ENCODE peak calls at places on chromosomes 13 and 19, in eight cellular contexts. One of them, this sample, is unnamed.

GRCh38 chr19:18503337-18503970 is 18.4 kb downstream of the ELL start:
- DNase-seq in breast epithelium: no peak
- DNase-seq in fibroblast of mammary gland: no peak
- DNase-seq in left lung: no peak
- DNase-seq in astrocyte of the spinal cord: no peak
- DNase-seq in cardiac muscle cell: no peak
- DNase-seq in neural crest cell: no peak
- DNase-seq in astrocyte: no peak
- DNase-seq in this sample: no peak

GRCh38 chr19:45428385-45429231 is 4.9 kb upstream of the ERCC1 start:
- DNase-seq in breast epithelium: no peak
- DNase-seq in fibroblast of mammary gland: peak; percentile 41
- DNase-seq in left lung: peak; percentile 78
- DNase-seq in astrocyte of the spinal cord: peak; percentile 64
- DNase-seq in cardiac muscle cell: peak; percentile 95
- DNase-seq in neural crest cell: peak; percentile 40
- DNase-seq in astrocyte: no peak
- DNase-seq in this sample: peak; percentile 52

GRCh38 chr19:21569497-21569870 is 64.1 kb downstream of the ZNF429 start:
- DNase-seq in breast epithelium: peak; percentile 63
- DNase-seq in fibroblast of mammary gland: peak; percentile 6
- DNase-seq in left lung: peak; percentile 89
- DNase-seq in astrocyte of the spinal cord: no peak
- DNase-seq in cardiac muscle cell: no peak
- DNase-seq in neural crest cell: no peak
- DNase-seq in astrocyte: peak; percentile 46
- DNase-seq in this sample: no peak

GRCh38 chr19:1648156-1648925 is 4.1 kb downstream of the TCF3 start:
- DNase-seq in breast epithelium: no peak
- DNase-seq in fibroblast of mammary gland: no peak
- DNase-seq in left lung: peak; percentile 65
- DNase-seq in astrocyte of the spinal cord: no peak
- DNase-seq in cardiac muscle cell: no peak
- DNase-seq in neural crest cell: no peak
- DNase-seq in astrocyte: no peak
- DNase-seq in this sample: no peak

GRCh38 chr13:37640499-37640898 is 41.9 kb upstream of the POSTN start:
- DNase-seq in breast epithelium: no peak
- DNase-seq in fibroblast of mammary gland: peak; percentile 81
- DNase-seq in left lung: no peak
- DNase-seq in astrocyte of the spinal cord: peak; percentile 80
- DNase-seq in cardiac muscle cell: peak; percentile 46
- DNase-seq in neural crest cell: no peak
- DNase-seq in astrocyte: peak; percentile 59
- DNase-seq in this sample: no peak

GRCh38 chr19:48364564-48365363 is 597 bp downstream of the SYNGR4 start:
- DNase-seq in breast epithelium: peak; percentile 19
- DNase-seq in fibroblast of mammary gland: no peak
- DNase-seq in left lung: no peak
- DNase-seq in astrocyte of the spinal cord: no peak
- DNase-seq in cardiac muscle cell: no peak
- DNase-seq in neural crest cell: no peak
- DNase-seq in astrocyte: no peak
- DNase-seq in this sample: no peak

GRCh38 chr13:22235950-22236290 is 565.0 kb downstream of the FGF9 start:
- DNase-seq in breast epithelium: no peak
- DNase-seq in fibroblast of mammary gland: no peak
- DNase-seq in left lung: no peak
- DNase-seq in astrocyte of the spinal cord: peak; percentile 5
- DNase-seq in cardiac muscle cell: no peak
- DNase-seq in neural crest cell: no peak
- DNase-seq in astrocyte: no peak
- DNase-seq in this sample: no peak

GRCh38 chr13:99981115-99982020 is at the start of gene ZIC2:
- DNase-seq in breast epithelium: no peak
- DNase-seq in fibroblast of mammary gland: peak; percentile 24
- DNase-seq in left lung: peak; percentile 70
- DNase-seq in astrocyte of the spinal cord: peak; percentile 90
- DNase-seq in cardiac muscle cell: peak; percentile 69
- DNase-seq in neural crest cell: no peak
- DNase-seq in astrocyte: peak; percentile 30
- DNase-seq in this sample: no peak

GRCh38 chr13:101218484-101218883 is 197.8 kb downstream of the NALCN start:
- DNase-seq in breast epithelium: no peak
- DNase-seq in fibroblast of mammary gland: peak; percentile 46
- DNase-seq in left lung: no peak
- DNase-seq in astrocyte of the spinal cord: no peak
- DNase-seq in cardiac muscle cell: no peak
- DNase-seq in neural crest cell: no peak
- DNase-seq in astrocyte: no peak
- DNase-seq in this sample: no peak

GRCh38 chr19:1156305-1156801 is 17.7 kb downstream of the SBNO2 start:
- DNase-seq in breast epithelium: no peak
- DNase-seq in fibroblast of mammary gland: peak; percentile 64
- DNase-seq in left lung: peak; percentile 72
- DNase-seq in astrocyte of the spinal cord: no peak
- DNase-seq in cardiac muscle cell: no peak
- DNase-seq in neural crest cell: no peak
- DNase-seq in astrocyte: peak; percentile 55
- DNase-seq in this sample: no peak

GRCh38 chr13:42894765-42895181 is 97.3 kb downstream of the EPSTI1 start:
- DNase-seq in breast epithelium: no peak
- DNase-seq in fibroblast of mammary gland: peak; percentile 70
- DNase-seq in left lung: no peak
- DNase-seq in astrocyte of the spinal cord: peak; percentile 58
- DNase-seq in cardiac muscle cell: no peak
- DNase-seq in neural crest cell: no peak
- DNase-seq in astrocyte: peak; percentile 4
- DNase-seq in this sample: no peak

GRCh38 chr13:20492641-20493040 is 33.0 kb downstream of the CRYL1 start:
- DNase-seq in breast epithelium: no peak
- DNase-seq in fibroblast of mammary gland: peak; percentile 10
- DNase-seq in left lung: no peak
- DNase-seq in astrocyte of the spinal cord: no peak
- DNase-seq in cardiac muscle cell: peak; percentile 21
- DNase-seq in neural crest cell: peak; percentile 35
- DNase-seq in astrocyte: peak; percentile 29
- DNase-seq in this sample: no peak

GRCh38 chr13:29465741-29466293 is 129.7 kb downstream of the SLC7A1 start:
- DNase-seq in breast epithelium: peak; percentile 75
- DNase-seq in fibroblast of mammary gland: peak; percentile 72
- DNase-seq in left lung: no peak
- DNase-seq in astrocyte of the spinal cord: peak; percentile 78
- DNase-seq in cardiac muscle cell: peak; percentile 32
- DNase-seq in neural crest cell: no peak
- DNase-seq in astrocyte: peak; percentile 79
- DNase-seq in this sample: no peak

GRCh38 chr19:38478273-38478971 is 44.9 kb downstream of the RYR1 start:
- DNase-seq in breast epithelium: no peak
- DNase-seq in fibroblast of mammary gland: peak; percentile 5
- DNase-seq in left lung: no peak
- DNase-seq in astrocyte of the spinal cord: no peak
- DNase-seq in cardiac muscle cell: peak; percentile 4
- DNase-seq in neural crest cell: peak; percentile 26
- DNase-seq in astrocyte: no peak
- DNase-seq in this sample: no peak

GRCh38 chr19:6230991-6231448 is 48.8 kb downstream of the MLLT1 start:
- DNase-seq in breast epithelium: no peak
- DNase-seq in fibroblast of mammary gland: no peak
- DNase-seq in left lung: no peak
- DNase-seq in astrocyte of the spinal cord: no peak
- DNase-seq in cardiac muscle cell: no peak
- DNase-seq in neural crest cell: no peak
- DNase-seq in astrocyte: no peak
- DNase-seq in this sample: no peak

GRCh38 chr13:91868351-91868750 is 469.9 kb downstream of the GPC5 start:
- DNase-seq in breast epithelium: no peak
- DNase-seq in fibroblast of mammary gland: no peak
- DNase-seq in left lung: no peak
- DNase-seq in astrocyte of the spinal cord: no peak
- DNase-seq in cardiac muscle cell: no peak
- DNase-seq in neural crest cell: no peak
- DNase-seq in astrocyte: no peak
- DNase-seq in this sample: no peak

GRCh38 chr13:34933349-34933748 is 8.7 kb upstream of the NBEA start:
- DNase-seq in breast epithelium: no peak
- DNase-seq in fibroblast of mammary gland: no peak
- DNase-seq in left lung: no peak
- DNase-seq in astrocyte of the spinal cord: no peak
- DNase-seq in cardiac muscle cell: no peak
- DNase-seq in neural crest cell: no peak
- DNase-seq in astrocyte: no peak
- DNase-seq in this sample: no peak

GRCh38 chr19:7426986-7427385 is 61.8 kb downstream of the PEX11G start:
- DNase-seq in breast epithelium: no peak
- DNase-seq in fibroblast of mammary gland: no peak
- DNase-seq in left lung: no peak
- DNase-seq in astrocyte of the spinal cord: no peak
- DNase-seq in cardiac muscle cell: no peak
- DNase-seq in neural crest cell: no peak
- DNase-seq in astrocyte: no peak
- DNase-seq in this sample: no peak

GRCh38 chr19:38592940-38593339 is 24.8 kb downstream of the MAP4K1 start:
- DNase-seq in breast epithelium: no peak
- DNase-seq in fibroblast of mammary gland: no peak
- DNase-seq in left lung: no peak
- DNase-seq in astrocyte of the spinal cord: no peak
- DNase-seq in cardiac muscle cell: no peak
- DNase-seq in neural crest cell: no peak
- DNase-seq in astrocyte: no peak
- DNase-seq in this sample: no peak

GRCh38 chr19:32566246-32566830 is 14.7 kb upstream of the PDCD5 start:
- DNase-seq in breast epithelium: no peak
- DNase-seq in fibroblast of mammary gland: peak; percentile 75
- DNase-seq in left lung: no peak
- DNase-seq in astrocyte of the spinal cord: no peak
- DNase-seq in cardiac muscle cell: no peak
- DNase-seq in neural crest cell: no peak
- DNase-seq in astrocyte: no peak
- DNase-seq in this sample: no peak

GRCh38 chr13:61695147-61695546 is 279.5 kb upstream of the PCDH20 start:
- DNase-seq in breast epithelium: no peak
- DNase-seq in fibroblast of mammary gland: peak; percentile 5
- DNase-seq in left lung: no peak
- DNase-seq in astrocyte of the spinal cord: peak; percentile 62
- DNase-seq in cardiac muscle cell: no peak
- DNase-seq in neural crest cell: no peak
- DNase-seq in astrocyte: peak; percentile 1
- DNase-seq in this sample: no peak

GRCh38 chr13:98310485-98311199 is 133.6 kb upstream of the RNF113B start:
- DNase-seq in breast epithelium: no peak
- DNase-seq in fibroblast of mammary gland: no peak
- DNase-seq in left lung: no peak
- DNase-seq in astrocyte of the spinal cord: no peak
- DNase-seq in cardiac muscle cell: no peak
- DNase-seq in neural crest cell: no peak
- DNase-seq in astrocyte: no peak
- DNase-seq in this sample: no peak

GRCh38 chr19:56088454-56089215 is 32.5 kb downstream of the ZNF787 start:
- DNase-seq in breast epithelium: no peak
- DNase-seq in fibroblast of mammary gland: no peak
- DNase-seq in left lung: peak; percentile 81
- DNase-seq in astrocyte of the spinal cord: no peak
- DNase-seq in cardiac muscle cell: no peak
- DNase-seq in neural crest cell: no peak
- DNase-seq in astrocyte: no peak
- DNase-seq in this sample: no peak

GRCh38 chr13:23570931-23571330 is 719 bp downstream of the TNFRSF19 start:
- DNase-seq in breast epithelium: no peak
- DNase-seq in fibroblast of mammary gland: peak; percentile 27
- DNase-seq in left lung: no peak
- DNase-seq in astrocyte of the spinal cord: peak; percentile 58
- DNase-seq in cardiac muscle cell: no peak
- DNase-seq in neural crest cell: no peak
- DNase-seq in astrocyte: peak; percentile 49
- DNase-seq in this sample: no peak
- TF ChIP-seq CTCF in breast epithelium: no peak
- TF ChIP-seq CTCF in fibroblast of mammary gland: peak; percentile 15
- TF ChIP-seq CTCF in left lung: no peak
- TF ChIP-seq CTCF in astrocyte of the spinal cord: peak; percentile 35
- TF ChIP-seq CTCF in cardiac muscle cell: peak; percentile 21
- TF ChIP-seq CTCF in neural crest cell: peak; percentile 50
- TF ChIP-seq CTCF in astrocyte: peak; percentile 33
- TF ChIP-seq CTCF in this sample: no peak

GRCh38 chr13:48292650-48293049 is 10.9 kb upstream of the RB1 start:
- DNase-seq in breast epithelium: no peak
- DNase-seq in fibroblast of mammary gland: no peak
- DNase-seq in left lung: no peak
- DNase-seq in astrocyte of the spinal cord: no peak
- DNase-seq in cardiac muscle cell: no peak
- DNase-seq in neural crest cell: no peak
- DNase-seq in astrocyte: no peak
- DNase-seq in this sample: no peak
- TF ChIP-seq CTCF in breast epithelium: no peak
- TF ChIP-seq CTCF in fibroblast of mammary gland: no peak
- TF ChIP-seq CTCF in left lung: no peak
- TF ChIP-seq CTCF in astrocyte of the spinal cord: no peak
- TF ChIP-seq CTCF in cardiac muscle cell: no peak
- TF ChIP-seq CTCF in neural crest cell: no peak
- TF ChIP-seq CTCF in astrocyte: no peak
- TF ChIP-seq CTCF in this sample: no peak

GRCh38 chr19:46789371-46789770 is 977 bp upstream of the SLC1A5 start:
- DNase-seq in breast epithelium: no peak
- DNase-seq in fibroblast of mammary gland: no peak
- DNase-seq in left lung: no peak
- DNase-seq in astrocyte of the spinal cord: no peak
- DNase-seq in cardiac muscle cell: no peak
- DNase-seq in neural crest cell: no peak
- DNase-seq in astrocyte: no peak
- DNase-seq in this sample: no peak

GRCh38 chr19:46788101-46788967 is at the start of gene SLC1A5:
- DNase-seq in breast epithelium: peak; percentile 97
- DNase-seq in fibroblast of mammary gland: peak; percentile 95
- DNase-seq in left lung: peak; percentile 98
- DNase-seq in astrocyte of the spinal cord: peak; percentile 96
- DNase-seq in cardiac muscle cell: peak; percentile 98
- DNase-seq in neural crest cell: peak; percentile 99
- DNase-seq in astrocyte: peak; percentile 86
- DNase-seq in this sample: peak; percentile 86

GRCh38 chr19:46787040-46787330 is 1.4 kb downstream of the SLC1A5 start:
- DNase-seq in breast epithelium: no peak
- DNase-seq in fibroblast of mammary gland: no peak
- DNase-seq in left lung: no peak
- DNase-seq in astrocyte of the spinal cord: no peak
- DNase-seq in cardiac muscle cell: no peak
- DNase-seq in neural crest cell: no peak
- DNase-seq in astrocyte: no peak
- DNase-seq in this sample: no peak

GRCh38 chr19:46787331-46788100 is 878 bp downstream of the SLC1A5 start:
- DNase-seq in breast epithelium: peak; percentile 49
- DNase-seq in fibroblast of mammary gland: peak; percentile 68
- DNase-seq in left lung: peak; percentile 91
- DNase-seq in astrocyte of the spinal cord: peak; percentile 67
- DNase-seq in cardiac muscle cell: peak; percentile 65
- DNase-seq in neural crest cell: peak; percentile 52
- DNase-seq in astrocyte: peak; percentile 42
- DNase-seq in this sample: peak; percentile 33

GRCh38 chr19:46788968-46789338 is 559 bp upstream of the SLC1A5 start:
- DNase-seq in breast epithelium: no peak
- DNase-seq in fibroblast of mammary gland: no peak
- DNase-seq in left lung: no peak
- DNase-seq in astrocyte of the spinal cord: no peak
- DNase-seq in cardiac muscle cell: no peak
- DNase-seq in neural crest cell: no peak
- DNase-seq in astrocyte: no peak
- DNase-seq in this sample: no peak
- TF ChIP-seq CTCF in breast epithelium: no peak
- TF ChIP-seq CTCF in fibroblast of mammary gland: no peak
- TF ChIP-seq CTCF in left lung: no peak
- TF ChIP-seq CTCF in astrocyte of the spinal cord: no peak
- TF ChIP-seq CTCF in cardiac muscle cell: no peak
- TF ChIP-seq CTCF in neural crest cell: no peak
- TF ChIP-seq CTCF in astrocyte: no peak
- TF ChIP-seq CTCF in this sample: no peak

GRCh38 chr19:3520166-3521103 is 14.3 kb downstream of the FZR1 start:
- DNase-seq in breast epithelium: peak; percentile 78
- DNase-seq in fibroblast of mammary gland: no peak
- DNase-seq in left lung: no peak
- DNase-seq in astrocyte of the spinal cord: no peak
- DNase-seq in cardiac muscle cell: peak; percentile 13
- DNase-seq in neural crest cell: no peak
- DNase-seq in astrocyte: no peak
- DNase-seq in this sample: no peak
- TF ChIP-seq CTCF in breast epithelium: peak; percentile 28
- TF ChIP-seq CTCF in fibroblast of mammary gland: no peak
- TF ChIP-seq CTCF in left lung: no peak
- TF ChIP-seq CTCF in astrocyte of the spinal cord: no peak
- TF ChIP-seq CTCF in cardiac muscle cell: no peak
- TF ChIP-seq CTCF in neural crest cell: peak; percentile 34
- TF ChIP-seq CTCF in astrocyte: no peak
- TF ChIP-seq CTCF in this sample: no peak

This sample was measured in natural killer cell.